ENCODE peak calls at places on chromosomes 5 and 9, in four cellular contexts. K, D, E and U are unnamed samples.
A peak's percentile ranks its signal among the peaks of the same experiment; 100 is the strongest.

GRCh38 chr9:138098116-138098907 is 220.7 kb downstream of the CACNA1B start:
- DNase-seq in K (no peak), D (no peak), E (no peak), U (no peak)

GRCh38 chr9:22427226-22427880 is 19.3 kb upstream of the DMRTA1 start:
- DNase-seq in D (no peak), K (no peak), E (no peak), U (no peak)

GRCh38 chr9:38681747-38682227 is 38.1 kb downstream of the FAM240B start:
- DNase-seq in K (no peak), D (no peak), E (no peak), U (no peak)

GRCh38 chr5:111783537-111783936 is 26.5 kb upstream of the NREP start:
- DNase-seq in D (no peak), E (no peak), K (no peak), U (no peak)

GRCh38 chr5:141521244-141521781 is 32.4 kb downstream of the PCDHGC5 start:
- DNase-seq in K (peak; percentile 81), D (no peak), E (no peak), U (no peak)

GRCh38 chr5:125257057-125257970 is 510.9 kb upstream of the ZNF608 start:
- DNase-seq in D (no peak), K (no peak), E (no peak), U (no peak)

GRCh38 chr5:1013238-1013947 is 4.8 kb downstream of the NKD2 start:
- DNase-seq in E (no peak), K (no peak), D (no peak), U (no peak)

GRCh38 chr9:129624168-129624759 is 1.7 kb upstream of the NTMT1 start:
- DNase-seq in D (no peak), E (peak; percentile 54), K (peak; percentile 46), U (no peak)

GRCh38 chr9:89418882-89419641 is 78.9 kb downstream of the SEMA4D start:
- DNase-seq in E (no peak), D (no peak), K (no peak), U (peak; percentile 66)

GRCh38 chr5:174720612-174721521 is 3.5 kb upstream of the MSX2 start:
- DNase-seq in K (peak; percentile 2), E (peak; percentile 18), D (no peak), U (no peak)

GRCh38 chr9:4137755-4138154 is 162.1 kb downstream of the GLIS3 start:
- DNase-seq in K (no peak), D (no peak), E (no peak), U (no peak)

GRCh38 chr9:14369011-14369410 is 55.1 kb upstream of the NFIB start:
- DNase-seq in E (no peak), K (peak; percentile 51), D (no peak), U (no peak)

GRCh38 chr9:71127301-71127700 is 5.9 kb upstream of the TRPM3 start:
- DNase-seq in D (no peak), E (no peak), K (no peak), U (no peak)

GRCh38 chr9:95642189-95642588 is 125.4 kb upstream of the PTCH1 start:
- DNase-seq in E (no peak), D (no peak), K (no peak), U (no peak)

GRCh38 chr9:112699230-112699629 is 18.7 kb downstream of the INIP start:
- DNase-seq in E (no peak), D (no peak), K (no peak), U (no peak)

GRCh38 chr5:178472138-178472537 is 118.1 kb downstream of the COL23A1 start:
- DNase-seq in K (no peak), E (no peak), D (no peak), U (no peak)

GRCh38 chr9:123327697-123328100 is 28.3 kb upstream of the CRB2 start:
- DNase-seq in E (no peak), D (no peak), K (no peak), U (no peak)

GRCh38 chr5:148620696-148621095 is 33.6 kb downstream of the HTR4 start:
- DNase-seq in E (peak; percentile 20), K (no peak), D (no peak), U (no peak)

GRCh38 chr9:92589918-92590317 is 54.1 kb upstream of the ECM2 start:
- DNase-seq in D (no peak), E (no peak), K (no peak), U (no peak)

GRCh38 chr9:73911814-73912213 is 585.3 kb upstream of the RORB start:
- DNase-seq in D (no peak), E (no peak), K (no peak), U (no peak)

GRCh38 chr5:53003144-53003543 is 14.0 kb downstream of the ITGA2 start:
- DNase-seq in D (no peak), E (no peak), K (no peak), U (no peak)

GRCh38 chr5:97115932-97116331 is 26.5 kb downstream of the LIX1 start:
- DNase-seq in K (no peak), D (no peak), E (no peak), U (no peak)

GRCh38 chr9:136403538-136403914 is 3.6 kb upstream of the SNAPC4 start:
- DNase-seq in K (no peak), E (no peak), D (peak; percentile 51), U (peak; percentile 72)

GRCh38 chr5:4572713-4573112 is 567.4 kb upstream of the ADAMTS16 start:
- DNase-seq in K (no peak), D (no peak), E (no peak), U (no peak)

GRCh38 chr5:124744170-124744911 is 2.1 kb downstream of the ZNF608 start:
- DNase-seq in D (no peak), E (no peak), K (no peak), U (no peak)

GRCh38 chr5:154751854-154752253 is 3.3 kb upstream of the LARP1 start:
- DNase-seq in K (no peak), D (no peak), E (no peak), U (no peak)

GRCh38 chr5:158985492-158985891 is 114.2 kb downstream of the EBF1 start:
- DNase-seq in E (no peak), D (no peak), K (no peak), U (no peak)

GRCh38 chr5:86665984-86666760 is 48.4 kb downstream of the COX7C start:
- DNase-seq in E (no peak), K (no peak), D (peak; percentile 21), U (no peak)

GRCh38 chr5:143229896-143230675 is 173.4 kb downstream of the NR3C1 start:
- DNase-seq in D (peak; percentile 99), E (no peak), K (peak; percentile 37), U (no peak)

GRCh38 chr9:126229501-126229900 is 97.1 kb upstream of the MVB12B start:
- DNase-seq in E (no peak), D (no peak), K (no peak), U (no peak)

GRCh38 chr5:1411099-1411498 is 34.1 kb downstream of the SLC6A3 start:
- DNase-seq in E (no peak), D (no peak), K (no peak), U (no peak)

GRCh38 chr9:75186767-75187380 is 98.6 kb downstream of the OSTF1 start:
- DNase-seq in E (peak; percentile 9), D (no peak), K (no peak), U (no peak)

GRCh38 chr5:11407553-11408145 is 496.6 kb downstream of the CTNND2 start:
- DNase-seq in K (no peak), E (no peak), D (no peak), U (no peak)

GRCh38 chr5:82601862-82602261 is 323.7 kb upstream of the RPS23 start:
- DNase-seq in D (no peak), E (no peak), K (no peak), U (no peak)

GRCh38 chr9:82930116-82930515 is 132.8 kb downstream of the RASEF start:
- DNase-seq in D (no peak), K (no peak), E (no peak), U (no peak)

GRCh38 chr9:2972475-2972874 is 128.6 kb upstream of the PUM3 start:
- DNase-seq in E (no peak), K (no peak), D (no peak), U (no peak)

GRCh38 chr5:177427919-177428573 is 1.6 kb downstream of the GRK6 start:
- DNase-seq in K (no peak), E (peak; percentile 64), D (no peak), U (no peak)

DNA sequence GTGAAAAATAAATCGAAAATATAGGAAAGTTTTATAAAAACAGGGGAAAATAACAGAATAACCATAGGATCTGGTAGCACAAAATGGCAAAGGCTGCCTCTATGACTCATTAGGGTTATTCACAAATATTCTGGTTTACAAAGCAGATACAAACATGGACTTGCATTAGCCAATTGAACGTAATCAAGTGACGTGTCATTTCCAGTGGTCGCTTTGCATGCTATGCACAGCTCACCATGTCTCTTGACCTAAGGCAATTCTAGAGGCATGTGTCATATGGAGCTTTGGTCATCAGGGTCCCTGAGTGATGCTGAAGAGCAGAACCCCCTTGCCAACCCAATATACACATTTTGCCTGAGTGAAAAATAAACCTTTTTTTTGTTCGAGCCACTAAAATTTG is 158.8 kb downstream of the TMEM161B start:
- DNase-seq in K (no peak), D (no peak), E (no peak), U (no peak)
- TF ChIP-seq TAF1 in K (no peak), D (no peak), E (no peak), U (no peak)

DNA sequence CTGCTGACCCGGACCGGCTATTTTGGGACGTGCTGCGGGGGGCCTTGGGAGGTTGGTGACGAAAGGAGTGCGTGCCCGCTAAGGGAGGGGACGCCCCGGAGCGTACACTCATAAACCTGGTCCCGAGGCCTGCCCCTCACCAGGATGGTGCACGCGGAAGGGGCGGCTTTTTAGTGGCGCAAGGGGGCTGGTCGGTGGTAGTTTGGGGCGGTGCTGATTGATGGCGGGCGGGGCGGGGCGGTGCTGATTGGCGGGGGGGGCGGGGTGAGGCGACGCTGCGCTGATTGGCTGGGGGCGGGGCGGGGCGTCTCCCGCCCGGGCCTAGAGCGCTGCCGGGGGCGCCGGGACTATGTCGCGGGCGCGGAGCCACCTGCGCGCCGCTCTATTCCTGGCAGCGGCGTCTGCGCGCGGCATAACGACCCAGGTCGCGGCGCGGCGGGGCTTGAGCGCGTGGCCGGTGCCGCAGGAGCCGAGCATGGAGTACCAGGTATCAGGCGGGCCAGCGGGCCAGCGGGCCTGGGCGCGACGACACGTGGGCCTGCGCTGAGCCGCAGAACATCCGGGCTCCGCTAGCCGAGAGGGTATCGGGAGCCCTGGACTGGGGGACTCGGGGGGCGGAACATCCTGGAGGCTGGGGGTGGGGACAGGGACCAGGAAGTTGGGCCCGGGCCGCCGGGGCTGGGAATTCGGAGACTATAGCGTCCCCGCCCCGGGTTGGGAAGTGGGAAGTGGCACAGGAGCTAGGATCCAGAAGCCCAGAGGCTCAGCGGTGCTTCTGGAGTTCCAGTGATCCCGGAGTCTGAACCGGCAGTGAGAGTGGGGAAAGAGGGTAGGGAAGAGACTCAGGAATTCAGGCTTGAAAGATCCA is at the start of gene FPGS:
- DNase-seq in K (peak; percentile 75), E (peak; percentile 97), D (peak; percentile 49), U (peak; percentile 96)
- TF ChIP-seq POLR2A in K (peak; percentile 67), E (peak; percentile 91), D (peak; percentile 93), U (peak; percentile 87)

GRCh38 chr5:76245571-76245970 is 157.5 kb upstream of the IQGAP2 start:
- DNase-seq in E (no peak), K (no peak), D (no peak), U (no peak)
- TF ChIP-seq TAF1 in E (no peak), K (no peak), D (no peak), U (no peak)

GRCh38 chr5:34587355-34588241 is 68.5 kb upstream of the RAI14 start:
- DNase-seq in D (peak; percentile 15), K (peak; percentile 57), E (peak; percentile 60), U (no peak)
- TF ChIP-seq POLR2A in D (no peak), K (no peak), E (no peak), U (peak; percentile 54)